ENCODE peak calls at places on chromosomes 4 and X, in six cellular contexts. P is fibroblast of pulmonary artery; X is fibroblast of mammary gland; D is RPMI7951; N is activated CD8-positive, alpha-beta memory T cell treated with anti-CD3 and anti-CD28 coated beads for 1 hour; B is mesenchymal stem cell. G is an unnamed sample.
A peak's percentile ranks its signal among the peaks of the same experiment; 100 is the strongest.

GRCh38 chrX:145821291-145821897 is 3.8 kb downstream of the SLITRK2 start:
- DNase-seq in P (no peak), X (no peak), D (no peak), N (no peak), B (no peak), G (no peak)

GRCh38 chrX:140723251-140723650 is 13.7 kb downstream of the LINC00632 start:
- DNase-seq in P (peak; percentile 23), X (peak; percentile 11), D (peak; percentile 9), N (no peak), B (peak; percentile 30), G (no peak)

GRCh38 chrX:30597258-30598012 is 19.9 kb upstream of the TASL start:
- DNase-seq in P (no peak), X (no peak), D (no peak), N (no peak), B (no peak), G (no peak)

GRCh38 chrX:120763269-120763668 is 112.4 kb downstream of the CT47B1 start:
- DNase-seq in P (no peak), X (no peak), D (no peak), N (no peak), B (no peak), G (no peak)

GRCh38 chrX:115689931-115690330 is 129.0 kb downstream of the PLS3 start:
- DNase-seq in P (peak; percentile 35), X (peak; percentile 24), D (no peak), N (no peak), B (no peak), G (no peak)

GRCh38 chrX:83521905-83522304 is 13.8 kb downstream of the POU3F4 start:
- DNase-seq in P (no peak), X (no peak), D (no peak), N (no peak), B (no peak), G (no peak)

GRCh38 chr4:132694775-132695174 is 454.3 kb upstream of the PCDH10 start:
- DNase-seq in P (no peak), X (no peak), D (no peak), N (no peak), B (no peak), G (no peak)

GRCh38 chr4:120293341-120293740 is 226.7 kb upstream of the MAD2L1 start:
- DNase-seq in P (no peak), X (peak; percentile 9), D (no peak), N (no peak), B (no peak), G (no peak)

GRCh38 chr4:71202703-71203102 is 136.1 kb upstream of the SLC4A4 start:
- DNase-seq in P (peak; percentile 44), X (no peak), D (no peak), N (no peak), B (peak; percentile 39), G (peak; percentile 39)

GRCh38 chr4:165009493-165010227 is 22.1 kb upstream of the TRIM60 start:
- DNase-seq in P (no peak), X (no peak), D (no peak), N (no peak), B (no peak), G (no peak)

GRCh38 chr4:24768604-24769003 is 26.8 kb upstream of the SOD3 start:
- DNase-seq in P (no peak), X (no peak), D (no peak), N (no peak), B (no peak), G (no peak)

GRCh38 chrX:140141444-140142029 is 176.2 kb upstream of the CXorf66 start:
- DNase-seq in P (peak; percentile 32), X (peak; percentile 29), D (no peak), N (no peak), B (peak; percentile 9), G (no peak)

GRCh38 chrX:110310896-110311295 is 7.0 kb downstream of the AMMECR1 start:
- DNase-seq in P (no peak), X (peak; percentile 24), D (peak; percentile 4), N (no peak), B (peak; percentile 54), G (no peak)

GRCh38 chr4:75477201-75477600 is 37.0 kb downstream of the RCHY1 start:
- DNase-seq in P (peak; percentile 11), X (peak; percentile 14), D (no peak), N (no peak), B (no peak), G (no peak)

GRCh38 chr4:151573474-151573873 is 164.5 kb downstream of the FHIP1A start:
- DNase-seq in P (no peak), X (no peak), D (no peak), N (no peak), B (no peak), G (no peak)

GRCh38 chrX:109740076-109740809 is 7.2 kb upstream of the ACSL4 start:
- DNase-seq in P (peak; percentile 72), X (peak; percentile 76), D (no peak), N (no peak), B (peak; percentile 85), G (no peak)

GRCh38 chrX:150615356-150615755 is 46.9 kb downstream of the MTM1 start:
- DNase-seq in P (no peak), X (no peak), D (no peak), N (no peak), B (no peak), G (no peak)

GRCh38 chr4:54657556-54658313 is at the start of gene KIT:
- DNase-seq in P (peak; percentile 15), X (no peak), D (peak; percentile 4), N (no peak), B (peak; percentile 38), G (no peak)

GRCh38 chr4:119300072-119300387 is 21.9 kb downstream of the FABP2 start:
- DNase-seq in P (peak; percentile 76), X (peak; percentile 59), D (peak; percentile 49), N (no peak), B (peak; percentile 73), G (no peak)

GRCh38 chr4:82491251-82491960 is 61.0 kb downstream of the ENOPH1 start:
- DNase-seq in P (no peak), X (peak; percentile 5), D (no peak), N (no peak), B (no peak), G (no peak)

GRCh38 chr4:48668254-48669017 is 111.6 kb downstream of the FRYL start:
- DNase-seq in P (no peak), X (no peak), D (no peak), N (no peak), B (no peak), G (no peak)

GRCh38 chrX:104972737-104973136 is 247.8 kb downstream of the TEX13A start:
- DNase-seq in P (no peak), X (no peak), D (no peak), N (no peak), B (no peak), G (no peak)

GRCh38 chr4:15906024-15906443 is 32.5 kb downstream of the FGFBP1 start:
- DNase-seq in P (peak; percentile 14), X (no peak), D (no peak), N (no peak), B (peak; percentile 38), G (peak; percentile 90)